ENCODE peak calls at places on chromosomes 2 and 18, in nine cellular contexts. One of them, this sample, is unnamed.

GRCh38 chr2:102103992-102104871 is 38.3 kb upstream of the IL1R1 start:
- DNase-seq in AG04450: no peak
- DNase-seq in M059J: peak; percentile 95
- DNase-seq in T-helper 9 cell: no peak
- DNase-seq in mesenchymal stem cell: peak; percentile 93
- DNase-seq in lung microvascular endothelial cell: peak; percentile 88
- DNase-seq in NCI-H510A treated with DMSO at 0.1 percent for 48 hours: no peak
- DNase-seq in astrocyte of the cerebellum: peak; percentile 84
- DNase-seq in heart left ventricle: peak; percentile 82
- DNase-seq in this sample: no peak

GRCh38 chr18:21241224-21242131 is 554 bp upstream of the GREB1L start:
- DNase-seq in AG04450: no peak
- DNase-seq in M059J: peak; percentile 45
- DNase-seq in T-helper 9 cell: no peak
- DNase-seq in mesenchymal stem cell: peak; percentile 12
- DNase-seq in lung microvascular endothelial cell: peak; percentile 10
- DNase-seq in NCI-H510A treated with DMSO at 0.1 percent for 48 hours: no peak
- DNase-seq in astrocyte of the cerebellum: no peak
- DNase-seq in heart left ventricle: no peak
- DNase-seq in this sample: no peak

GRCh38 chr18:44693030-44693784 is 12.5 kb downstream of the SETBP1 start:
- DNase-seq in AG04450: no peak
- DNase-seq in M059J: peak; percentile 80
- DNase-seq in T-helper 9 cell: no peak
- DNase-seq in mesenchymal stem cell: no peak
- DNase-seq in lung microvascular endothelial cell: no peak
- DNase-seq in NCI-H510A treated with DMSO at 0.1 percent for 48 hours: no peak
- DNase-seq in astrocyte of the cerebellum: no peak
- DNase-seq in heart left ventricle: no peak
- DNase-seq in this sample: no peak

GRCh38 chr18:60027397-60027796 is 127.6 kb downstream of the PMAIP1 start:
- DNase-seq in AG04450: no peak
- DNase-seq in M059J: no peak
- DNase-seq in T-helper 9 cell: no peak
- DNase-seq in mesenchymal stem cell: no peak
- DNase-seq in lung microvascular endothelial cell: no peak
- DNase-seq in NCI-H510A treated with DMSO at 0.1 percent for 48 hours: no peak
- DNase-seq in astrocyte of the cerebellum: no peak
- DNase-seq in heart left ventricle: no peak
- DNase-seq in this sample: no peak

GRCh38 chr2:88733155-88733902 is 41.9 kb downstream of the RPIA start:
- DNase-seq in AG04450: no peak
- DNase-seq in M059J: no peak
- DNase-seq in T-helper 9 cell: no peak
- DNase-seq in mesenchymal stem cell: no peak
- DNase-seq in lung microvascular endothelial cell: no peak
- DNase-seq in NCI-H510A treated with DMSO at 0.1 percent for 48 hours: no peak
- DNase-seq in astrocyte of the cerebellum: no peak
- DNase-seq in heart left ventricle: no peak
- DNase-seq in this sample: no peak

GRCh38 chr2:116953-117352 is 70.6 kb upstream of the FAM110C start:
- DNase-seq in AG04450: no peak
- DNase-seq in M059J: no peak
- DNase-seq in T-helper 9 cell: no peak
- DNase-seq in mesenchymal stem cell: no peak
- DNase-seq in lung microvascular endothelial cell: no peak
- DNase-seq in NCI-H510A treated with DMSO at 0.1 percent for 48 hours: no peak
- DNase-seq in astrocyte of the cerebellum: no peak
- DNase-seq in heart left ventricle: no peak
- DNase-seq in this sample: no peak

GRCh38 chr2:121202541-121203310 is 82.3 kb downstream of the TFCP2L1 start:
- DNase-seq in AG04450: no peak
- DNase-seq in M059J: peak; percentile 65
- DNase-seq in T-helper 9 cell: no peak
- DNase-seq in mesenchymal stem cell: no peak
- DNase-seq in lung microvascular endothelial cell: no peak
- DNase-seq in NCI-H510A treated with DMSO at 0.1 percent for 48 hours: no peak
- DNase-seq in astrocyte of the cerebellum: no peak
- DNase-seq in heart left ventricle: no peak
- DNase-seq in this sample: no peak

GRCh38 chr2:201960300-201960699 is 73.4 kb upstream of the FZD7 start:
- DNase-seq in AG04450: no peak
- DNase-seq in M059J: no peak
- DNase-seq in T-helper 9 cell: no peak
- DNase-seq in mesenchymal stem cell: no peak
- DNase-seq in lung microvascular endothelial cell: no peak
- DNase-seq in NCI-H510A treated with DMSO at 0.1 percent for 48 hours: no peak
- DNase-seq in astrocyte of the cerebellum: no peak
- DNase-seq in heart left ventricle: no peak
- DNase-seq in this sample: no peak

GRCh38 chr18:48827321-48828200 is 123.2 kb downstream of the SMAD7 start:
- DNase-seq in AG04450: no peak
- DNase-seq in M059J: peak; percentile 81
- DNase-seq in T-helper 9 cell: no peak
- DNase-seq in mesenchymal stem cell: peak; percentile 89
- DNase-seq in lung microvascular endothelial cell: peak; percentile 58
- DNase-seq in NCI-H510A treated with DMSO at 0.1 percent for 48 hours: no peak
- DNase-seq in astrocyte of the cerebellum: peak; percentile 57
- DNase-seq in heart left ventricle: peak; percentile 13
- DNase-seq in this sample: no peak

GRCh38 chr2:225466891-225467604 is 67.5 kb downstream of the NYAP2 start:
- DNase-seq in AG04450: no peak
- DNase-seq in M059J: peak; percentile 93
- DNase-seq in T-helper 9 cell: no peak
- DNase-seq in mesenchymal stem cell: no peak
- DNase-seq in lung microvascular endothelial cell: no peak
- DNase-seq in NCI-H510A treated with DMSO at 0.1 percent for 48 hours: no peak
- DNase-seq in astrocyte of the cerebellum: no peak
- DNase-seq in heart left ventricle: no peak
- DNase-seq in this sample: no peak

GRCh38 chr2:37656512-37657423 is 14.7 kb downstream of the CDC42EP3 start:
- DNase-seq in AG04450: no peak
- DNase-seq in M059J: peak; percentile 46
- DNase-seq in T-helper 9 cell: no peak
- DNase-seq in mesenchymal stem cell: peak; percentile 59
- DNase-seq in lung microvascular endothelial cell: peak; percentile 97
- DNase-seq in NCI-H510A treated with DMSO at 0.1 percent for 48 hours: peak; percentile 47
- DNase-seq in astrocyte of the cerebellum: no peak
- DNase-seq in heart left ventricle: no peak
- DNase-seq in this sample: peak; percentile 96

GRCh38 chr2:219552382-219553167 is 8.7 kb downstream of the TMEM198 start:
- DNase-seq in AG04450: peak; percentile 37
- DNase-seq in M059J: peak; percentile 74
- DNase-seq in T-helper 9 cell: peak; percentile 71
- DNase-seq in mesenchymal stem cell: peak; percentile 86
- DNase-seq in lung microvascular endothelial cell: peak; percentile 70
- DNase-seq in NCI-H510A treated with DMSO at 0.1 percent for 48 hours: peak; percentile 87
- DNase-seq in astrocyte of the cerebellum: peak; percentile 51
- DNase-seq in heart left ventricle: peak; percentile 90
- DNase-seq in this sample: no peak

GRCh38 chr2:203533696-203534471 is 1.2 kb downstream of the RAPH1 start:
- DNase-seq in AG04450: peak; percentile 26
- DNase-seq in M059J: peak; percentile 75
- DNase-seq in T-helper 9 cell: no peak
- DNase-seq in mesenchymal stem cell: peak; percentile 78
- DNase-seq in lung microvascular endothelial cell: peak; percentile 42
- DNase-seq in NCI-H510A treated with DMSO at 0.1 percent for 48 hours: peak; percentile 7
- DNase-seq in astrocyte of the cerebellum: peak; percentile 75
- DNase-seq in heart left ventricle: no peak
- DNase-seq in this sample: no peak

GRCh38 chr2:147382322-147382948 is 462.4 kb upstream of the ACVR2A start:
- DNase-seq in AG04450: no peak
- DNase-seq in M059J: no peak
- DNase-seq in T-helper 9 cell: no peak
- DNase-seq in mesenchymal stem cell: no peak
- DNase-seq in lung microvascular endothelial cell: no peak
- DNase-seq in NCI-H510A treated with DMSO at 0.1 percent for 48 hours: peak; percentile 79
- DNase-seq in astrocyte of the cerebellum: no peak
- DNase-seq in heart left ventricle: no peak
- DNase-seq in this sample: no peak

GRCh38 chr2:11644293-11644692 is 25.7 kb downstream of the NTSR2 start:
- DNase-seq in AG04450: no peak
- DNase-seq in M059J: no peak
- DNase-seq in T-helper 9 cell: no peak
- DNase-seq in mesenchymal stem cell: no peak
- DNase-seq in lung microvascular endothelial cell: no peak
- DNase-seq in NCI-H510A treated with DMSO at 0.1 percent for 48 hours: no peak
- DNase-seq in astrocyte of the cerebellum: no peak
- DNase-seq in heart left ventricle: no peak
- DNase-seq in this sample: no peak

GRCh38 chr18:59777636-59778035 is 80.4 kb upstream of the CCBE1 start:
- DNase-seq in AG04450: no peak
- DNase-seq in M059J: no peak
- DNase-seq in T-helper 9 cell: no peak
- DNase-seq in mesenchymal stem cell: no peak
- DNase-seq in lung microvascular endothelial cell: no peak
- DNase-seq in NCI-H510A treated with DMSO at 0.1 percent for 48 hours: no peak
- DNase-seq in astrocyte of the cerebellum: no peak
- DNase-seq in heart left ventricle: no peak
- DNase-seq in this sample: no peak

GRCh38 chr2:42758751-42759150 is 5.2 kb downstream of the OXER1 start:
- DNase-seq in AG04450: no peak
- DNase-seq in M059J: no peak
- DNase-seq in T-helper 9 cell: no peak
- DNase-seq in mesenchymal stem cell: no peak
- DNase-seq in lung microvascular endothelial cell: no peak
- DNase-seq in NCI-H510A treated with DMSO at 0.1 percent for 48 hours: no peak
- DNase-seq in astrocyte of the cerebellum: no peak
- DNase-seq in heart left ventricle: no peak
- DNase-seq in this sample: no peak

GRCh38 chr2:96810783-96811192 is 5.3 kb upstream of the CNNM3 start:
- DNase-seq in AG04450: no peak
- DNase-seq in M059J: no peak
- DNase-seq in T-helper 9 cell: no peak
- DNase-seq in mesenchymal stem cell: no peak
- DNase-seq in lung microvascular endothelial cell: no peak
- DNase-seq in NCI-H510A treated with DMSO at 0.1 percent for 48 hours: no peak
- DNase-seq in astrocyte of the cerebellum: no peak
- DNase-seq in heart left ventricle: no peak
- DNase-seq in this sample: no peak

GRCh38 chr2:65453916-65454315 is 21.5 kb upstream of the SPRED2 start:
- DNase-seq in AG04450: no peak
- DNase-seq in M059J: peak; percentile 77
- DNase-seq in T-helper 9 cell: no peak
- DNase-seq in mesenchymal stem cell: no peak
- DNase-seq in lung microvascular endothelial cell: no peak
- DNase-seq in NCI-H510A treated with DMSO at 0.1 percent for 48 hours: no peak
- DNase-seq in astrocyte of the cerebellum: no peak
- DNase-seq in heart left ventricle: no peak
- DNase-seq in this sample: no peak

GRCh38 chr2:202203348-202203747 is 35.0 kb downstream of the SUMO1 start:
- DNase-seq in AG04450: no peak
- DNase-seq in M059J: no peak
- DNase-seq in T-helper 9 cell: no peak
- DNase-seq in mesenchymal stem cell: no peak
- DNase-seq in lung microvascular endothelial cell: no peak
- DNase-seq in NCI-H510A treated with DMSO at 0.1 percent for 48 hours: no peak
- DNase-seq in astrocyte of the cerebellum: no peak
- DNase-seq in heart left ventricle: no peak
- DNase-seq in this sample: no peak

GRCh38 chr2:54531558-54531957 is 75.4 kb downstream of the SPTBN1 start:
- DNase-seq in AG04450: no peak
- DNase-seq in M059J: peak; percentile 72
- DNase-seq in T-helper 9 cell: no peak
- DNase-seq in mesenchymal stem cell: peak; percentile 64
- DNase-seq in lung microvascular endothelial cell: peak; percentile 92
- DNase-seq in NCI-H510A treated with DMSO at 0.1 percent for 48 hours: no peak
- DNase-seq in astrocyte of the cerebellum: no peak
- DNase-seq in heart left ventricle: no peak
- DNase-seq in this sample: no peak

GRCh38 chr2:66682476-66682875 is 247.6 kb downstream of the MEIS1 start:
- DNase-seq in AG04450: no peak
- DNase-seq in M059J: no peak
- DNase-seq in T-helper 9 cell: no peak
- DNase-seq in mesenchymal stem cell: no peak
- DNase-seq in lung microvascular endothelial cell: no peak
- DNase-seq in NCI-H510A treated with DMSO at 0.1 percent for 48 hours: peak; percentile 36
- DNase-seq in astrocyte of the cerebellum: no peak
- DNase-seq in heart left ventricle: no peak
- DNase-seq in this sample: no peak

GRCh38 chr2:8656160-8656641 is 25.7 kb upstream of the ID2 start:
- DNase-seq in AG04450: peak; percentile 67
- DNase-seq in M059J: peak; percentile 9
- DNase-seq in T-helper 9 cell: no peak
- DNase-seq in mesenchymal stem cell: peak; percentile 76
- DNase-seq in lung microvascular endothelial cell: no peak
- DNase-seq in NCI-H510A treated with DMSO at 0.1 percent for 48 hours: peak; percentile 18
- DNase-seq in astrocyte of the cerebellum: no peak
- DNase-seq in heart left ventricle: no peak
- DNase-seq in this sample: no peak

GRCh38 chr2:68974251-68974650 is at the start of gene GKN1:
- DNase-seq in AG04450: peak; percentile 15
- DNase-seq in M059J: peak; percentile 32
- DNase-seq in T-helper 9 cell: no peak
- DNase-seq in mesenchymal stem cell: peak; percentile 16
- DNase-seq in lung microvascular endothelial cell: no peak
- DNase-seq in NCI-H510A treated with DMSO at 0.1 percent for 48 hours: no peak
- DNase-seq in astrocyte of the cerebellum: no peak
- DNase-seq in heart left ventricle: no peak
- DNase-seq in this sample: no peak

GRCh38 chr18:8803063-8803795 is 97.9 kb downstream of the MTCL1 start:
- DNase-seq in AG04450: no peak
- DNase-seq in M059J: no peak
- DNase-seq in T-helper 9 cell: no peak
- DNase-seq in mesenchymal stem cell: no peak
- DNase-seq in lung microvascular endothelial cell: no peak
- DNase-seq in NCI-H510A treated with DMSO at 0.1 percent for 48 hours: peak; percentile 26
- DNase-seq in astrocyte of the cerebellum: no peak
- DNase-seq in heart left ventricle: no peak
- DNase-seq in this sample: no peak

GRCh38 chr2:220241423-220241822 is 614.0 kb downstream of the SLC4A3 start:
- DNase-seq in AG04450: no peak
- DNase-seq in M059J: no peak
- DNase-seq in T-helper 9 cell: no peak
- DNase-seq in mesenchymal stem cell: no peak
- DNase-seq in lung microvascular endothelial cell: no peak
- DNase-seq in NCI-H510A treated with DMSO at 0.1 percent for 48 hours: no peak
- DNase-seq in astrocyte of the cerebellum: no peak
- DNase-seq in heart left ventricle: no peak
- DNase-seq in this sample: no peak

GRCh38 chr2:215619989-215620388 is 184.1 kb upstream of the FN1 start:
- DNase-seq in AG04450: no peak
- DNase-seq in M059J: no peak
- DNase-seq in T-helper 9 cell: no peak
- DNase-seq in mesenchymal stem cell: no peak
- DNase-seq in lung microvascular endothelial cell: no peak
- DNase-seq in NCI-H510A treated with DMSO at 0.1 percent for 48 hours: peak; percentile 55
- DNase-seq in astrocyte of the cerebellum: no peak
- DNase-seq in heart left ventricle: no peak
- DNase-seq in this sample: no peak

GRCh38 chr2:3585239-3586109 is 9.4 kb upstream of the COLEC11 start:
- DNase-seq in AG04450: peak; percentile 85
- DNase-seq in M059J: no peak
- DNase-seq in T-helper 9 cell: no peak
- DNase-seq in mesenchymal stem cell: peak; percentile 95
- DNase-seq in lung microvascular endothelial cell: peak; percentile 80
- DNase-seq in NCI-H510A treated with DMSO at 0.1 percent for 48 hours: no peak
- DNase-seq in astrocyte of the cerebellum: peak; percentile 20
- DNase-seq in heart left ventricle: peak; percentile 73
- DNase-seq in this sample: no peak

GRCh38 chr2:57204364-57204763 is 842.2 kb upstream of the VRK2 start:
- DNase-seq in AG04450: no peak
- DNase-seq in M059J: no peak
- DNase-seq in T-helper 9 cell: no peak
- DNase-seq in mesenchymal stem cell: no peak
- DNase-seq in lung microvascular endothelial cell: peak; percentile 24
- DNase-seq in NCI-H510A treated with DMSO at 0.1 percent for 48 hours: no peak
- DNase-seq in astrocyte of the cerebellum: no peak
- DNase-seq in heart left ventricle: no peak
- DNase-seq in this sample: no peak

GRCh38 chr2:47346107-47346506 is 56.8 kb upstream of the MSH2 start:
- DNase-seq in AG04450: no peak
- DNase-seq in M059J: peak; percentile 23
- DNase-seq in T-helper 9 cell: no peak
- DNase-seq in mesenchymal stem cell: no peak
- DNase-seq in lung microvascular endothelial cell: no peak
- DNase-seq in NCI-H510A treated with DMSO at 0.1 percent for 48 hours: peak; percentile 57
- DNase-seq in astrocyte of the cerebellum: no peak
- DNase-seq in heart left ventricle: no peak
- DNase-seq in this sample: no peak

GRCh38 chr2:187994464-187995331 is 297.0 kb upstream of the GULP1 start:
- DNase-seq in AG04450: no peak
- DNase-seq in M059J: peak; percentile 24
- DNase-seq in T-helper 9 cell: no peak
- DNase-seq in mesenchymal stem cell: peak; percentile 50
- DNase-seq in lung microvascular endothelial cell: no peak
- DNase-seq in NCI-H510A treated with DMSO at 0.1 percent for 48 hours: peak; percentile 78
- DNase-seq in astrocyte of the cerebellum: no peak
- DNase-seq in heart left ventricle: peak; percentile 31
- DNase-seq in this sample: no peak

This sample was measured in glomerular endothelial cell.